ENCODE peak calls at places on chromosomes 6 and 20, in six cellular contexts. L is posterior cingulate gyrus, K is astrocyte of the spinal cord, C is body of pancreas, J is tibial artery, V is HT1080. Y is an unnamed sample.

GRCh38 chr20:37351689-37352610 is 6.0 kb downstream of the SRC start:
- DNase-seq in L (no peak), K (no peak), J (no peak), V (no peak), C (no peak), Y (no peak)

GRCh38 chr6:26537846-26538571 is at the start of gene HMGN4:
- DNase-seq in L (peak), K (peak), V (peak), J (peak), C (peak), Y (peak)

GRCh38 chr6:3230275-3231212 is 3.1 kb upstream of the TUBB2B start:
- DNase-seq in V (no peak), C (no peak), K (no peak), L (peak), J (no peak), Y (no peak)

GRCh38 chr6:148973809-148974208 is 227.0 kb downstream of the UST start:
- DNase-seq in V (peak), J (no peak), K (peak), L (peak), C (no peak), Y (no peak)

GRCh38 chr6:164184410-164184809 is 769.9 kb downstream of the QKI start:
- DNase-seq in V (peak), J (no peak), L (no peak), C (no peak), K (no peak), Y (no peak)

GRCh38 chr6:132399376-132400074 is 1.8 kb downstream of the MOXD1 start:
- DNase-seq in J (no peak), K (peak), V (peak), L (no peak), C (no peak), Y (peak)

GRCh38 chr6:111661541-111662041 is 55.9 kb upstream of the TRAF3IP2 start:
- DNase-seq in V (no peak), L (no peak), J (no peak), K (no peak), C (peak), Y (no peak)

GRCh38 chr6:16223362-16223761 is 15.0 kb upstream of the GMPR start:
- DNase-seq in V (no peak), J (no peak), K (no peak), C (no peak), L (no peak), Y (no peak)

GRCh38 chr20:3784226-3784853 is 2.2 kb downstream of the CENPB start:
- DNase-seq in K (no peak), V (no peak), J (no peak), C (no peak), L (no peak), Y (no peak)

Y was measured in GM04504.